ENCODE peak calls at places on chromosomes 16 and 17, in seven cellular contexts. T, J, M, A, O, K and L are unnamed samples.

GRCh38 chr17:68314916-68315535 is 23.7 kb downstream of the ARSG start:
- DNase-seq in T (no peak), J (no peak), M (no peak), A (no peak), O (no peak), K (peak), L (peak)

GRCh38 chr17:49519781-49520180 is 24.7 kb downstream of the NGFR start:
- DNase-seq in T (no peak), J (no peak), M (no peak), A (no peak), O (no peak), K (no peak), L (no peak)

GRCh38 chr17:41919840-41920579 is 1.3 kb upstream of the ACLY start:
- DNase-seq in T (no peak), J (no peak), M (peak), A (no peak), O (no peak), K (no peak), L (peak)

GRCh38 chr17:33628500-33629336 is 335.6 kb upstream of the ASIC2 start:
- DNase-seq in T (no peak), J (peak), M (no peak), A (no peak), O (no peak), K (no peak), L (no peak)

GRCh38 chr16:8928467-8928957 is 35.2 kb downstream of the USP7 start:
- DNase-seq in T (no peak), J (no peak), M (no peak), A (no peak), O (no peak), K (no peak), L (peak)

GRCh38 chr16:79283578-79283977 is 317.0 kb downstream of the MAF start:
- DNase-seq in T (no peak), J (no peak), M (no peak), A (no peak), O (no peak), K (no peak), L (no peak)

GRCh38 chr17:52170963-52171572 is 12.6 kb upstream of the CA10 start:
- DNase-seq in T (peak), J (no peak), M (peak), A (peak), O (no peak), K (peak), L (peak)

GRCh38 chr16:5526826-5527225 is 429.2 kb upstream of the EEF2KMT start:
- DNase-seq in T (peak), J (no peak), M (peak), A (no peak), O (no peak), K (no peak), L (no peak)

GRCh38 chr16:67243481-67243880 is 3.8 kb downstream of the FHOD1 start:
- DNase-seq in T (no peak), J (no peak), M (no peak), A (no peak), O (no peak), K (no peak), L (no peak)

GRCh38 chr16:11218324-11218962 is 37.6 kb downstream of the SOCS1 start:
- DNase-seq in T (no peak), J (no peak), M (no peak), A (no peak), O (no peak), K (no peak), L (no peak)

GRCh38 chr17:38701504-38702165 is 3.4 kb upstream of the MLLT6 start:
- DNase-seq in T (no peak), J (no peak), M (peak), A (no peak), O (no peak), K (no peak), L (peak)

GRCh38 chr17:4706121-4706520 is 2.2 kb upstream of the PELP1 start:
- DNase-seq in T (no peak), J (no peak), M (no peak), A (no peak), O (peak), K (no peak), L (no peak)

GRCh38 chr17:75404223-75404738 is 1.2 kb downstream of the GRB2 start:
- DNase-seq in T (peak), J (peak), M (peak), A (peak), O (peak), K (peak), L (peak)

GRCh38 chr16:58035356-58036170 is 10.0 kb downstream of the MMP15 start:
- DNase-seq in T (no peak), J (no peak), M (no peak), A (no peak), O (no peak), K (peak), L (no peak)

GRCh38 chr17:9445424-9445823 is 130.2 kb downstream of the STX8 start:
- DNase-seq in T (no peak), J (no peak), M (no peak), A (no peak), O (no peak), K (no peak), L (no peak)

GRCh38 chr17:59151591-59151990 is 3.4 kb downstream of the SKA2 start:
- DNase-seq in T (no peak), J (no peak), M (no peak), A (no peak), O (no peak), K (no peak), L (peak)

GRCh38 chr16:24273511-24273910 is 17.4 kb downstream of the CACNG3 start:
- DNase-seq in T (no peak), J (no peak), M (no peak), A (no peak), O (no peak), K (no peak), L (no peak)

GRCh38 chr17:83192161-83192788 is 112.9 kb downstream of the METRNL start:
- DNase-seq in T (no peak), J (peak), M (peak), A (no peak), O (no peak), K (no peak), L (no peak)

DNA sequence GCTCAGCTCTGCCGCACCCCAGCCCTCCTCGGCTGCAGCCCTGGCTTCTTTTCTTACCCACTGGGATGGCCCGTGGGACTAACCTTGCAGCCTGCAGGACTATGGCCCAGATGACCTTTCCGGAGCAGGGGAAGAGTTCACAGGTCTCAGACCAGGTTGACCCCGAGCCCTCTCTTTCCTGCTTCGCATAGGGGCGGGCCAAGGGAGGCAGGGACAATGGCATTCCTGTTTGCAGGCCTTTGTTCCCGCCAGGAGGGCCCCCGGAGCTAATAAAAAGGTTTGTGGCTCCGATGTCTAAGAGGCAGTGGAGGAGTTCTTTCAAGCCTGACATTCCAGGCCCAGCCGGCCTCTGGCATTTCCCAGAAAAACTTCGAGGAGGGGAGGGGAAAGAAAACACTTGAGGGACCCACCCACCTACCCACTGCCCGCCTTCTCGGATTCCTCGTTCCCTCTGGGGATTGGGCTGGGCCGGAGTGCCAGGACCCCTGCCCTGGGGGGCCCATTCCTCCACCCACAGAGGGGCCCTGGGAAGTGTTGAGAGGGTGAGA is 5.8 kb upstream of the SOCS3 start:
- DNase-seq in T (peak), J (peak), M (no peak), A (peak), O (no peak), K (no peak), L (no peak)
- H3K4me3 ChIP-seq in T (no peak), J (no peak), M (no peak), A (peak), O (no peak), K (no peak), L (no peak)

GRCh38 chr16:30041841-30042240 is 10.8 kb upstream of the TLCD3B start:
- DNase-seq in T (peak), J (no peak), M (no peak), A (no peak), O (no peak), K (no peak), L (peak)
- TF ChIP-seq CTCF in T (peak), J (peak), M (peak), A (peak), O (peak), K (no peak), L (peak)

DNA sequence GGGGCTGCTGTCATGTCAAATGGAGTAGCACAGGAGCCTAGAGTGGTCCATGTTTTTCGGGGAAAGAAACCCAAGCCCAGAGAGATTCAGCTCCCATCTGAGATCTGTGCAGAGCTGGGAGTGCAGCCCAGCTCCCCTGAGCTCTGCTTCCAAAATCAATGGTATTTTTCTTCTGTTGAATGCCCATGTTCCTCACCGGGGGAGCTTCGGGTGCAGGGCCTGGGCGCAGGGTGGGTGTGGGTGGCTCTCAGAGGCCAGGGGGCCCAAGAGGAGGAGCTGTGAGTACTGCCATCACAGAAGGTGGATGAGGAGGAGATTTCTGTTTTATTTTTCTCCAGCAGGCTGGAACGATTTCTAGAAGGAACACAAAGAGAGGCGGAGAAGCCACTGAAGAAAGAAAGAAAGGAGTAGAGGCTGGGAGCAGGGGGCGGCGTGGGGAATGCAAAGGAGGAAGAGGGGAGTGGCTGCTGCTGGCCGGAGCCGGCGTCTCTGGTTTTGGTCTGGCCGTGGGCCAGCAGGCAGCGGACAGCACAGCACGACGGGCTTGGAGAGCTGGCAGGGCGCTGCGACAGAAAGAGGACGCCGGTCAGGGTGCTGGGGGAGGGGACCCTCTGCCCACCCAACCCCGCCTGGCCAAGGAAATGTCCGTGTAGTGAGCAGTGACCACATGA is 76.2 kb upstream of the KSR1 start:
- DNase-seq in T (no peak), J (peak), M (no peak), A (peak), O (peak), K (peak), L (peak)
- H3K4me3 ChIP-seq in T (no peak), J (peak), M (no peak), A (no peak), O (peak), K (peak), L (peak)

GRCh38 chr17:73595068-73595865 is 49.0 kb downstream of the SDK2 start:
- DNase-seq in T (peak), J (peak), M (peak), A (peak), O (no peak), K (peak), L (no peak)
- TF ChIP-seq CTCF in T (peak), J (peak), M (peak), A (peak), O (no peak), K (no peak), L (no peak)

GRCh38 chr17:7887038-7887481 is 1.5 kb upstream of the CHD3 start:
- DNase-seq in T (peak), J (no peak), M (no peak), A (peak), O (no peak), K (no peak), L (no peak)

GRCh38 chr17:7887482-7888183 is 956 bp upstream of the CHD3 start:
- DNase-seq in T (peak), J (peak), M (peak), A (peak), O (peak), K (peak), L (peak)

GRCh38 chr17:7886227-7887037 is 2.2 kb upstream of the CHD3 start:
- DNase-seq in T (peak), J (no peak), M (peak), A (peak), O (peak), K (peak), L (peak)

GRCh38 chr17:7888184-7888920 is at the start of gene CHD3:
- DNase-seq in T (peak), J (no peak), M (no peak), A (peak), O (peak), K (peak), L (peak)

GRCh38 chr17:7889166-7889584 is 586 bp downstream of the CHD3 start:
- DNase-seq in T (peak), J (peak), M (peak), A (peak), O (peak), K (peak), L (peak)
- H3K4me3 ChIP-seq in T (no peak), J (peak), M (no peak), A (no peak), O (peak), K (no peak), L (peak)

GRCh38 chr16:1430759-1431496 is at the start of gene PERCC1:
- DNase-seq in T (no peak), J (no peak), M (no peak), A (no peak), O (no peak), K (peak), L (no peak)
- TF ChIP-seq CTCF in T (no peak), J (no peak), M (no peak), A (no peak), O (no peak), K (no peak), L (no peak)

GRCh38 chr17:81578038-81578441 is 25.9 kb upstream of the FAAP100 start:
- DNase-seq in T (no peak), J (no peak), M (no peak), A (no peak), O (no peak), K (no peak), L (peak)

GRCh38 chr17:81575836-81576235 is 23.7 kb upstream of the FAAP100 start:
- DNase-seq in T (no peak), J (no peak), M (no peak), A (no peak), O (no peak), K (no peak), L (no peak)

GRCh38 chr17:81577278-81578000 is 25.3 kb upstream of the FAAP100 start:
- DNase-seq in T (no peak), J (no peak), M (no peak), A (no peak), O (peak), K (no peak), L (peak)

GRCh38 chr17:81578561-81579225 is 26.5 kb upstream of the FAAP100 start:
- DNase-seq in T (no peak), J (no peak), M (no peak), A (no peak), O (no peak), K (no peak), L (no peak)

GRCh38 chr17:81576621-81577277 is 24.6 kb upstream of the FAAP100 start:
- DNase-seq in T (no peak), J (no peak), M (no peak), A (no peak), O (peak), K (no peak), L (peak)
- H3K4me3 ChIP-seq in T (no peak), J (peak), M (no peak), A (no peak), O (peak), K (no peak), L (no peak)

GRCh38 chr17:50944054-50944901 is 78.1 kb upstream of the TOB1 start:
- DNase-seq in T (peak), J (peak), M (peak), A (peak), O (no peak), K (peak), L (peak)
- TF ChIP-seq CTCF in T (no peak), J (no peak), M (no peak), A (peak), O (no peak), K (no peak), L (no peak)

DNA sequence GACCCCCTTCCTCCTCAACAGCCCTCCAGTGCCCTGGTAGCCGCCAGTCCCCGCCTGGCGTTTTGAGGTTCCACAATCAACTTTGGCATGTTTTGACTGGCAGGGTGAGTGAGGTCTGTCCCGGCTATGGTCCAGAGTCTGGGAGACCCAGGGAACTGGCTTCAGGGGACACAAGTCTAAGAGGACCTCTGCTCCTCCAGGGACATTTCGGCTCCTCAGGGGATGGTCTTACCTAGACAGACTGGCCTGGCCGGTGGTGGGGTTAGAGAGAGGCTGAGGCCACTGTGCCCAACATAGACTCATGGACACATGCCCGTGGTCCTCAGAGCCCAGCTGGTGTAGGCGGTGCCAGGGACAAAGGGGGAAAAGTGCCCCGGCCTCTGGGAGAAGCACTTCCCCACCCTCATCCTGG is 2.2 kb downstream of the TMC8 start:
- DNase-seq in T (no peak), J (no peak), M (no peak), A (no peak), O (no peak), K (no peak), L (no peak)
- H3K4me3 ChIP-seq in T (no peak), J (no peak), M (no peak), A (no peak), O (no peak), K (no peak), L (no peak)